ENCODE peak calls at places on chromosomes 13 and 19, in four cellular contexts. One of them, this sample, is unnamed.

GRCh38 chr13:99347911-99348451 is 40.8 kb upstream of the GPR183 start:
- DNase-seq in prostate gland: no peak
- DNase-seq in breast epithelium: no peak
- DNase-seq in K562: no peak
- DNase-seq in this sample: no peak

GRCh38 chr19:16915135-16915534 is 26.3 kb downstream of the F2RL3 start:
- DNase-seq in prostate gland: no peak
- DNase-seq in breast epithelium: no peak
- DNase-seq in K562: no peak
- DNase-seq in this sample: no peak

GRCh38 chr13:77980592-77980991 is 62.0 kb upstream of the EDNRB start:
- DNase-seq in prostate gland: no peak
- DNase-seq in breast epithelium: no peak
- DNase-seq in K562: no peak
- DNase-seq in this sample: no peak

GRCh38 chr19:15397782-15398181 is 18.2 kb upstream of the AKAP8 start:
- DNase-seq in prostate gland: no peak
- DNase-seq in breast epithelium: no peak
- DNase-seq in K562: no peak
- DNase-seq in this sample: no peak

GRCh38 chr19:49256691-49257090 is 68.3 kb downstream of the SLC6A16 start:
- DNase-seq in prostate gland: no peak
- DNase-seq in breast epithelium: no peak
- DNase-seq in K562: no peak
- DNase-seq in this sample: no peak

GRCh38 chr19:48292798-48293197 is 22.9 kb downstream of the ZNF114 start:
- DNase-seq in prostate gland: no peak
- DNase-seq in breast epithelium: no peak
- DNase-seq in K562: no peak
- DNase-seq in this sample: no peak

GRCh38 chr19:55336101-55336500 is 3.6 kb upstream of the KMT5C start:
- DNase-seq in prostate gland: no peak
- DNase-seq in breast epithelium: no peak
- DNase-seq in K562: no peak
- DNase-seq in this sample: no peak

GRCh38 chr19:1648926-1649541 is 3.4 kb downstream of the TCF3 start:
- DNase-seq in prostate gland: no peak
- DNase-seq in breast epithelium: no peak
- DNase-seq in K562: no peak
- DNase-seq in this sample: no peak

GRCh38 chr19:13796301-13797057 is 1.2 kb downstream of the ZSWIM4 start:
- DNase-seq in prostate gland: peak; percentile 52
- DNase-seq in breast epithelium: peak; percentile 74
- DNase-seq in K562: peak; percentile 8
- DNase-seq in this sample: no peak

GRCh38 chr13:35630551-35631275 is 154.2 kb upstream of the MAB21L1 start:
- DNase-seq in prostate gland: peak; percentile 16
- DNase-seq in breast epithelium: no peak
- DNase-seq in K562: peak; percentile 7
- DNase-seq in this sample: peak; percentile 3

GRCh38 chr13:110841846-110842245 is 73.0 kb downstream of the ANKRD10 start:
- DNase-seq in prostate gland: no peak
- DNase-seq in breast epithelium: no peak
- DNase-seq in K562: no peak
- DNase-seq in this sample: no peak

GRCh38 chr13:51778407-51778806 is 25.6 kb downstream of the DHRS12 start:
- DNase-seq in prostate gland: no peak
- DNase-seq in breast epithelium: no peak
- DNase-seq in K562: no peak
- DNase-seq in this sample: no peak

GRCh38 chr19:28466107-28467045 is 746.6 kb downstream of the UQCRFS1 start:
- DNase-seq in prostate gland: peak; percentile 19
- DNase-seq in breast epithelium: no peak
- DNase-seq in K562: peak; percentile 72
- DNase-seq in this sample: no peak

GRCh38 chr13:83450586-83450985 is 431.7 kb downstream of the SLITRK1 start:
- DNase-seq in prostate gland: no peak
- DNase-seq in breast epithelium: no peak
- DNase-seq in K562: no peak
- DNase-seq in this sample: no peak

GRCh38 chr13:100234524-100235136 is 145.7 kb downstream of the PCCA start:
- DNase-seq in prostate gland: no peak
- DNase-seq in breast epithelium: no peak
- DNase-seq in K562: no peak
- DNase-seq in this sample: no peak

DNA sequence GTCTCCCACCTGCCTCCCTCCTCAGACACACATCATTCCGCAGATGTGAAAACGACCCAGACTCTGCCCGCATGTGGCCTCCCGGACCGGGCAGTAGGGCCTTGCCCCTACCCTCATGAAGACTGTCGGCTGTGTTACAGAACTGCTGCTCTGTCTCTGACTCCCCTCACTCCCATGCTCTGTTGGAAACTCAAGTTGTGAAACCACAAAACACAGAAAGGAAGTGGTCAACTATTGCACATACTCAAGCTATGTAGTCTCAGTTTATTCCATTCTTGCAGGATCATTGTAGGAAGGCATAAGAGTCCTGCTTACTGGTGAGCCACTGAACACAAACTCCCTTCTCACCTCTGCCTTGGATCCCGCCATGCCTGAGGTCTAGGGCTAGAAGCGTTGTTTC is 129.6 kb downstream of the DLEU7 start:
- DNase-seq in prostate gland: no peak
- DNase-seq in breast epithelium: no peak
- DNase-seq in K562: no peak
- DNase-seq in this sample: peak; percentile 5
- TF ChIP-seq POLR2AphosphoS5 in prostate gland: no peak
- TF ChIP-seq POLR2AphosphoS5 in breast epithelium: no peak
- TF ChIP-seq POLR2AphosphoS5 in K562: no peak
- TF ChIP-seq POLR2AphosphoS5 in this sample: no peak

GRCh38 chr19:12733369-12733896 is 1.1 kb downstream of the TRIR start:
- DNase-seq in prostate gland: no peak
- DNase-seq in breast epithelium: no peak
- DNase-seq in K562: no peak
- DNase-seq in this sample: no peak

GRCh38 chr19:12731337-12731736 is 3.1 kb downstream of the TRIR start:
- DNase-seq in prostate gland: no peak
- DNase-seq in breast epithelium: no peak
- DNase-seq in K562: no peak
- DNase-seq in this sample: no peak

GRCh38 chr19:12733907-12734214 is 623 bp downstream of the TRIR start:
- DNase-seq in prostate gland: no peak
- DNase-seq in breast epithelium: no peak
- DNase-seq in K562: no peak
- DNase-seq in this sample: no peak

GRCh38 chr19:12737666-12738351 is 512 bp downstream of the GET3 start:
- DNase-seq in prostate gland: no peak
- DNase-seq in breast epithelium: no peak
- DNase-seq in K562: no peak
- DNase-seq in this sample: no peak

DNA sequence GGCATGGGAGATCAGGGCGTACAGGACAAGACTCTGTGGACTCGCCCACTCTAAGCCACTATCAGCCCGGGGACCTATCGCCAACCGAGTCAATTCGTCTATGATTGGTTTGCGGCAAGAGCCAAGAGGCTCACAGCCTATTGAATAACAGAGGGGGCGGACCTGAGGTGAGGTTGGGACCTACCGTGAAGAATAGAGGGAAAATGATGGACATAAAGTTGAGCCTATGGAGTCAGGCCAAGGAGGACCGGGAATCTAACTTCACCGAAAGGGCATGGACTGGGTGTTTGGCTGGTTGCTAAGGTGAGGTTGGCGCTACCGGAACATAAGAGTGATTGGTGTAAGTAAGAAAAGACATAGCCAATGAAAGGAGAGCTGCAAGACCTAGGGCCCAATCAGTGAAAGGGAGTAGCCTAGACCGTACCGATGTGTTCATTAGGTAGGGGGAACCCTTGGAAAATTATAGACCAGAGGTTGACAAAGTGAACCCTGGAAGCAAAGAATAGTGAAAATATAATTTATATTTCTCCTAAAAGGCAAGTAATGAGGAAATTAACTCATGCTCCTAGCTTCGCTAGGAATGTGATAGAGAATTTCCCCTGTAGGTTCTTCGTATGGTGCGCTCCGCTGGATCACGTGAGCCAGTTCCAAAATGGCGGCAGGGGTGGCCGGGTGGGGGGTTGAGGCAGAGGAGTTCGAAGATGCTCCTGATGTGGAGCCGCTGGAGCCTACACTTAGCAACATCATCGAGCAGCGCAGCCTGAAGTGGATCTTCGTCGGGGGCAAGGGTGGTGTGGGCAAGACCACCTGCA is at the start of gene GET3:
- DNase-seq in prostate gland: peak; percentile 98
- DNase-seq in breast epithelium: peak; percentile 91
- DNase-seq in K562: peak; percentile 86
- DNase-seq in this sample: peak; percentile 93
- TF ChIP-seq POLR2A in prostate gland: peak; percentile 26
- TF ChIP-seq POLR2A in breast epithelium: peak; percentile 38
- TF ChIP-seq POLR2A in K562: peak; percentile 85
- TF ChIP-seq POLR2A in this sample: peak; percentile 93

GRCh38 chr19:6396305-6396704 is 3.3 kb upstream of the GTF2F1 start:
- DNase-seq in prostate gland: no peak
- DNase-seq in breast epithelium: no peak
- DNase-seq in K562: no peak
- DNase-seq in this sample: no peak
- TF ChIP-seq POLR2AphosphoS5 in prostate gland: no peak
- TF ChIP-seq POLR2AphosphoS5 in breast epithelium: no peak
- TF ChIP-seq POLR2AphosphoS5 in K562: no peak
- TF ChIP-seq POLR2AphosphoS5 in this sample: no peak

GRCh38 chr19:45922281-45922680 is 7.7 kb upstream of the NANOS2 start:
- DNase-seq in prostate gland: no peak
- DNase-seq in breast epithelium: no peak
- DNase-seq in K562: peak; percentile 39
- DNase-seq in this sample: no peak

GRCh38 chr19:45929247-45929646 is 14.7 kb upstream of the NANOS2 start:
- DNase-seq in prostate gland: no peak
- DNase-seq in breast epithelium: no peak
- DNase-seq in K562: no peak
- DNase-seq in this sample: no peak

GRCh38 chr19:45924891-45925447 is 10.4 kb upstream of the NANOS2 start:
- DNase-seq in prostate gland: no peak
- DNase-seq in breast epithelium: no peak
- DNase-seq in K562: no peak
- DNase-seq in this sample: no peak

GRCh38 chr19:45931055-45931454 is 16.5 kb upstream of the NANOS2 start:
- DNase-seq in prostate gland: no peak
- DNase-seq in breast epithelium: no peak
- DNase-seq in K562: no peak
- DNase-seq in this sample: no peak

DNA sequence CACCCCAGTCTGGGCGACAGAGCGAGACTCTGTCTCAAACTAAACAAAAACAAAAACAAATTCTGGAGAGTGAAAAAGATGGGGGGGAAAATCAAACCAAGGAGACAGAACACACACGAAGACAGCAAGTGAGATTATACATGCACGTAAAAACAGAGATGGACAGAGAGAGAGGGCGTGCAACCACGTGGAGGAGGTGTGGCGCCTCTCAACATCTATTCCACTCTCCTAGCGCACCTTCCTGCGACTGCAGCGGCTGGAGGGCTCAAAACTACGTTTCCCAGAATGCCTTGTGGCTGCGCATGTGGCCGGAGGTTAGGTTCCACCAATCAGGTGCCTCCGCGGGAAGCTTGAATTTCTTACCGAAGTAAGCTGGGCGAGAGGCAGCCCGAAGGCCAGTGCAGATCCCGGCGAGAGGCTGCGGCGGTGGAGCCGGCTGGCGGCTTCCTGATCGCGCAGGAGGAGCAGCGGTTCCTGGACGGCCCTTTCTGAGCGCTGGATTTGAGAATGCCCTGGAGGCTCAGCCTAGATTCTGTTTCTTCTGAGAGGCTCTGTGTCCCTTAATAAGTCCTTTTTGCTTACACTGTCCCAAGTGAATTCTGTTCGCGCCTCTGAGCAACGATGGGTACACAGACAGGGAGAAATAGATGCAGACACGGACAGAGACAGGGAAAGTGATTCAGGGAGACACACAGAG is 13.1 kb upstream of the NANOS2 start:
- DNase-seq in prostate gland: peak; percentile 83
- DNase-seq in breast epithelium: peak; percentile 87
- DNase-seq in K562: peak; percentile 98
- DNase-seq in this sample: peak; percentile 98
- TF ChIP-seq POLR2A in prostate gland: peak; percentile 12
- TF ChIP-seq POLR2A in breast epithelium: no peak
- TF ChIP-seq POLR2A in K562: peak; percentile 74
- TF ChIP-seq POLR2A in this sample: peak; percentile 73

DNA sequence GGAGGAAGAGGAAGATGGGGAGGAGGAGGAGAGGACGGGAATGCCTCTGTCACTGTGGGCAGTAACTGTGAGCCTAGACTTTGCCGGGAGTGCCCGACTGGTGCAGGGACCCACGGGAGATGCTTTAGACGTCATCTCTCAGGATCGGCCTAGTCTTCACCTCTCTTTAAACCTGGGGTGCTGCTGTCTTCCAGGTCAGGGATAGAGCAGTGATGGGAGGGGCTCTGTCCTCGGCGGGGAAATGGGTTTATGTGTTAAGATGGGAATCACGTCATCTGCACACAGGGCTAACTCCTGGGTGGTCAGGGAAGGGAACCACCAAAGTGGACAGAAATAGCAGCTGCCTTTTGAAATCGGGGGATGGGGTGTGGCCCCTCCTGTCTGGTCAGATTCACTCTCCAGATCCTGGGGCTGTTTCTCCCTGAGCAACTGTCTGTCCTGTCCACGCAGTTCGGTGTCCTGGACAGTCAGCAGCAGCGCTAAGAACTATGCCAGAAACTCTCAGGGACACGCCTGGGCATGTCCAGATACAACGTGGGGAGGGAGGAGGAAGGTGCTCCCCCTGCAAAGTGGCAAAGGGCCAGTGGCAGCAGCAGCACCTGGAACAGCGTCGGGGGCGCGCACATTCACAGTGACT is 26.8 kb downstream of the GAS6 start:
- DNase-seq in prostate gland: peak; percentile 84
- DNase-seq in breast epithelium: no peak
- DNase-seq in K562: no peak
- DNase-seq in this sample: no peak
- TF ChIP-seq POLR2AphosphoS5 in prostate gland: peak; percentile 41
- TF ChIP-seq POLR2AphosphoS5 in breast epithelium: peak; percentile 51
- TF ChIP-seq POLR2AphosphoS5 in K562: no peak
- TF ChIP-seq POLR2AphosphoS5 in this sample: no peak

This sample was measured in GM12892.